ENCODE peak calls at places on chromosomes 16 and 17, in six cellular contexts. One of them, this sample, is unnamed.

GRCh38 chr17:56751145-56751743 is 82.5 kb downstream of the C17orf67 start:
- DNase-seq in Peyer's patch: no peak
- DNase-seq in activated CD4-positive, CD25-positive, alpha-beta regulatory T cell treated with anti-CD3 and anti-CD28 coated beads, Interleukin-2, amount 50 U/mL, for 16 hours: no peak
- DNase-seq in mesothelial cell of epicardium: no peak
- DNase-seq in endothelial cell: peak; percentile 16
- DNase-seq in activated naive CD8-positive, alpha-beta T cell treated with anti-CD3 and anti-CD28 coated beads for 36 hours: no peak
- DNase-seq in this sample: no peak

GRCh38 chr16:89007371-89008249 is 30.6 kb upstream of the CBFA2T3 start:
- DNase-seq in Peyer's patch: no peak
- DNase-seq in activated CD4-positive, CD25-positive, alpha-beta regulatory T cell treated with anti-CD3 and anti-CD28 coated beads, Interleukin-2, amount 50 U/mL, for 16 hours: no peak
- DNase-seq in mesothelial cell of epicardium: no peak
- DNase-seq in endothelial cell: no peak
- DNase-seq in activated naive CD8-positive, alpha-beta T cell treated with anti-CD3 and anti-CD28 coated beads for 36 hours: no peak
- DNase-seq in this sample: peak; percentile 15

GRCh38 chr17:73541111-73541510 is 103.1 kb downstream of the SDK2 start:
- DNase-seq in Peyer's patch: no peak
- DNase-seq in activated CD4-positive, CD25-positive, alpha-beta regulatory T cell treated with anti-CD3 and anti-CD28 coated beads, Interleukin-2, amount 50 U/mL, for 16 hours: no peak
- DNase-seq in mesothelial cell of epicardium: no peak
- DNase-seq in endothelial cell: no peak
- DNase-seq in activated naive CD8-positive, alpha-beta T cell treated with anti-CD3 and anti-CD28 coated beads for 36 hours: no peak
- DNase-seq in this sample: no peak

GRCh38 chr16:83095926-83096692 is 469.3 kb downstream of the CDH13 start:
- DNase-seq in Peyer's patch: peak; percentile 68
- DNase-seq in activated CD4-positive, CD25-positive, alpha-beta regulatory T cell treated with anti-CD3 and anti-CD28 coated beads, Interleukin-2, amount 50 U/mL, for 16 hours: no peak
- DNase-seq in mesothelial cell of epicardium: no peak
- DNase-seq in endothelial cell: no peak
- DNase-seq in activated naive CD8-positive, alpha-beta T cell treated with anti-CD3 and anti-CD28 coated beads for 36 hours: no peak
- DNase-seq in this sample: no peak

GRCh38 chr17:67335245-67335835 is 31.0 kb downstream of the PSMD12 start:
- DNase-seq in Peyer's patch: no peak
- DNase-seq in activated CD4-positive, CD25-positive, alpha-beta regulatory T cell treated with anti-CD3 and anti-CD28 coated beads, Interleukin-2, amount 50 U/mL, for 16 hours: no peak
- DNase-seq in mesothelial cell of epicardium: no peak
- DNase-seq in endothelial cell: no peak
- DNase-seq in activated naive CD8-positive, alpha-beta T cell treated with anti-CD3 and anti-CD28 coated beads for 36 hours: no peak
- DNase-seq in this sample: no peak

GRCh38 chr16:72673118-72673517 is 374.8 kb downstream of the ZFHX3 start:
- DNase-seq in Peyer's patch: no peak
- DNase-seq in activated CD4-positive, CD25-positive, alpha-beta regulatory T cell treated with anti-CD3 and anti-CD28 coated beads, Interleukin-2, amount 50 U/mL, for 16 hours: no peak
- DNase-seq in mesothelial cell of epicardium: no peak
- DNase-seq in endothelial cell: no peak
- DNase-seq in activated naive CD8-positive, alpha-beta T cell treated with anti-CD3 and anti-CD28 coated beads for 36 hours: no peak
- DNase-seq in this sample: no peak

GRCh38 chr16:49350265-49351103 is 23.1 kb upstream of the C16orf78 start:
- DNase-seq in Peyer's patch: peak; percentile 76
- DNase-seq in activated CD4-positive, CD25-positive, alpha-beta regulatory T cell treated with anti-CD3 and anti-CD28 coated beads, Interleukin-2, amount 50 U/mL, for 16 hours: no peak
- DNase-seq in mesothelial cell of epicardium: peak; percentile 46
- DNase-seq in endothelial cell: peak; percentile 80
- DNase-seq in activated naive CD8-positive, alpha-beta T cell treated with anti-CD3 and anti-CD28 coated beads for 36 hours: peak; percentile 39
- DNase-seq in this sample: peak; percentile 75

GRCh38 chr17:61201211-61201610 is 198.4 kb upstream of the TBX2 start:
- DNase-seq in Peyer's patch: no peak
- DNase-seq in activated CD4-positive, CD25-positive, alpha-beta regulatory T cell treated with anti-CD3 and anti-CD28 coated beads, Interleukin-2, amount 50 U/mL, for 16 hours: no peak
- DNase-seq in mesothelial cell of epicardium: no peak
- DNase-seq in endothelial cell: no peak
- DNase-seq in activated naive CD8-positive, alpha-beta T cell treated with anti-CD3 and anti-CD28 coated beads for 36 hours: no peak
- DNase-seq in this sample: no peak

GRCh38 chr16:84059946-84060901 is 17.6 kb upstream of the SLC38A8 start:
- DNase-seq in Peyer's patch: peak; percentile 42
- DNase-seq in activated CD4-positive, CD25-positive, alpha-beta regulatory T cell treated with anti-CD3 and anti-CD28 coated beads, Interleukin-2, amount 50 U/mL, for 16 hours: no peak
- DNase-seq in mesothelial cell of epicardium: no peak
- DNase-seq in endothelial cell: no peak
- DNase-seq in activated naive CD8-positive, alpha-beta T cell treated with anti-CD3 and anti-CD28 coated beads for 36 hours: no peak
- DNase-seq in this sample: no peak

GRCh38 chr17:42850964-42851363 is at the start of gene AOC3:
- DNase-seq in Peyer's patch: peak; percentile 54
- DNase-seq in activated CD4-positive, CD25-positive, alpha-beta regulatory T cell treated with anti-CD3 and anti-CD28 coated beads, Interleukin-2, amount 50 U/mL, for 16 hours: no peak
- DNase-seq in mesothelial cell of epicardium: no peak
- DNase-seq in endothelial cell: no peak
- DNase-seq in activated naive CD8-positive, alpha-beta T cell treated with anti-CD3 and anti-CD28 coated beads for 36 hours: no peak
- DNase-seq in this sample: peak; percentile 56

GRCh38 chr16:87499189-87499486 is 6.3 kb upstream of the ZCCHC14 start:
- DNase-seq in Peyer's patch: no peak
- DNase-seq in activated CD4-positive, CD25-positive, alpha-beta regulatory T cell treated with anti-CD3 and anti-CD28 coated beads, Interleukin-2, amount 50 U/mL, for 16 hours: no peak
- DNase-seq in mesothelial cell of epicardium: no peak
- DNase-seq in endothelial cell: no peak
- DNase-seq in activated naive CD8-positive, alpha-beta T cell treated with anti-CD3 and anti-CD28 coated beads for 36 hours: no peak
- DNase-seq in this sample: no peak

This sample was measured in left ventricle myocardium superior.